ENCODE peak calls at places on chromosomes 7 and 10, in seven cellular contexts. P, U, C, T, M, H and O are unnamed samples.

GRCh38 chr7:155425946-155426345 is 32.0 kb upstream of the EN2 start:
- DNase-seq in P (no peak), U (no peak), C (no peak), T (no peak), M (no peak), H (no peak), O (no peak)

GRCh38 chr7:114530074-114530611 is 115.5 kb downstream of the FOXP2 start:
- DNase-seq in P (no peak), U (no peak), C (no peak), T (no peak), M (no peak), H (no peak), O (no peak)

GRCh38 chr7:105278973-105279687 is 109.6 kb downstream of the SRPK2 start:
- DNase-seq in P (no peak), U (no peak), C (peak; percentile 5), T (no peak), M (peak; percentile 21), H (no peak), O (no peak)

GRCh38 chr7:153567426-153567825 is 484.8 kb upstream of the DPP6 start:
- DNase-seq in P (no peak), U (no peak), C (peak; percentile 68), T (no peak), M (no peak), H (no peak), O (no peak)

GRCh38 chr7:34875481-34875880 is 161.8 kb downstream of the DPY19L1 start:
- DNase-seq in P (no peak), U (no peak), C (no peak), T (no peak), M (no peak), H (no peak), O (no peak)

GRCh38 chr7:127000725-127001124 is 252.0 kb downstream of the GRM8 start:
- DNase-seq in P (no peak), U (no peak), C (no peak), T (no peak), M (no peak), H (no peak), O (no peak)

GRCh38 chr10:124612611-124613498 is 131.3 kb downstream of the FAM53B start:
- DNase-seq in P (no peak), U (no peak), C (peak; percentile 13), T (no peak), M (peak; percentile 46), H (no peak), O (peak; percentile 20)

GRCh38 chr7:138278601-138279000 is 181.5 kb upstream of the TRIM24 start:
- DNase-seq in P (no peak), U (no peak), C (no peak), T (peak; percentile 60), M (no peak), H (no peak), O (no peak)

GRCh38 chr10:50461123-50461522 is 162.6 kb downstream of the SGMS1 start:
- DNase-seq in P (no peak), U (no peak), C (no peak), T (no peak), M (no peak), H (no peak), O (no peak)

GRCh38 chr7:27179030-27179429 is 4.9 kb upstream of the HOXA10 start:
- DNase-seq in P (no peak), U (no peak), C (no peak), T (no peak), M (no peak), H (no peak), O (no peak)

GRCh38 chr10:102678842-102679289 is 34.6 kb downstream of the TRIM8 start:
- DNase-seq in P (no peak), U (no peak), C (peak; percentile 49), T (peak; percentile 42), M (peak; percentile 62), H (no peak), O (no peak)

GRCh38 chr10:128735996-128736395 is 609.8 kb upstream of the MKI67 start:
- DNase-seq in P (no peak), U (no peak), C (no peak), T (no peak), M (no peak), H (no peak), O (no peak)

GRCh38 chr7:39248041-39248692 is 270.5 kb downstream of the POU6F2 start:
- DNase-seq in P (no peak), U (no peak), C (no peak), T (no peak), M (no peak), H (no peak), O (no peak)

GRCh38 chr7:151374139-151374538 is 32.5 kb downstream of the NUB1 start:
- DNase-seq in P (no peak), U (no peak), C (no peak), T (no peak), M (no peak), H (no peak), O (no peak)

GRCh38 chr7:8220376-8221106 is 41.4 kb downstream of the ICA1 start:
- DNase-seq in P (no peak), U (no peak), C (no peak), T (no peak), M (no peak), H (no peak), O (no peak)

GRCh38 chr10:79436066-79436849 is 9.2 kb downstream of the ZCCHC24 start:
- DNase-seq in P (no peak), U (no peak), C (no peak), T (no peak), M (no peak), H (no peak), O (no peak)

GRCh38 chr10:116892873-116893685 is 43.8 kb downstream of the ENO4 start:
- DNase-seq in P (no peak), U (no peak), C (no peak), T (peak; percentile 16), M (no peak), H (no peak), O (no peak)

GRCh38 chr7:111232249-111233084 is 141.5 kb downstream of the LRRN3 start:
- DNase-seq in P (peak; percentile 49), U (no peak), C (no peak), T (peak; percentile 65), M (no peak), H (no peak), O (no peak)

GRCh38 chr10:3925184-3925583 is 140.2 kb upstream of the KLF6 start:
- DNase-seq in P (no peak), U (no peak), C (no peak), T (no peak), M (no peak), H (no peak), O (no peak)

GRCh38 chr10:79433324-79434222 is 11.9 kb downstream of the ZCCHC24 start:
- DNase-seq in P (no peak), U (no peak), C (no peak), T (no peak), M (no peak), H (no peak), O (no peak)

GRCh38 chr10:131089150-131089549 is 222.4 kb downstream of the TCERG1L start:
- DNase-seq in P (no peak), U (no peak), C (no peak), T (no peak), M (no peak), H (no peak), O (no peak)

GRCh38 chr7:45054442-45054841 is 34.3 kb downstream of the NACAD start:
- DNase-seq in P (no peak), U (no peak), C (no peak), T (no peak), M (no peak), H (no peak), O (no peak)

GRCh38 chr7:88090671-88091070 is 129.2 kb downstream of the SRI start:
- DNase-seq in P (no peak), U (no peak), C (no peak), T (no peak), M (no peak), H (no peak), O (no peak)

GRCh38 chr10:11163990-11164805 is 146.5 kb downstream of the CELF2 start:
- DNase-seq in P (no peak), U (no peak), C (no peak), T (no peak), M (no peak), H (no peak), O (no peak)

GRCh38 chr10:101725843-101726242 is 30.9 kb upstream of the FBXW4 start:
- DNase-seq in P (no peak), U (no peak), C (no peak), T (no peak), M (no peak), H (no peak), O (no peak)

GRCh38 chr7:42611529-42611928 is 300.3 kb downstream of the C7orf25 start:
- DNase-seq in P (no peak), U (no peak), C (no peak), T (no peak), M (no peak), H (no peak), O (no peak)

GRCh38 chr10:17847586-17848296 is 38.6 kb downstream of the MRC1 start:
- DNase-seq in P (no peak), U (no peak), C (no peak), T (peak; percentile 30), M (no peak), H (no peak), O (no peak)

GRCh38 chr10:58752665-58753064 is 240.0 kb downstream of the BICC1 start:
- DNase-seq in P (no peak), U (no peak), C (no peak), T (no peak), M (no peak), H (no peak), O (no peak)